ENCODE peak calls at places on chromosomes 3 and 15, in six cellular contexts. K is heart right ventricle, O is bronchial epithelial cell, L is body of pancreas, I is tibial artery, S is AG09309. C is an unnamed sample.

GRCh38 chr3:114929971-114930732 is 216.9 kb downstream of the ZBTB20 start:
- DNase-seq in K (no peak), O (peak; percentile 4), L (no peak), I (no peak), S (no peak), C (no peak)

GRCh38 chr3:67529337-67529736 is 125.1 kb downstream of the SUCLG2 start:
- DNase-seq in K (no peak), O (no peak), L (no peak), I (no peak), S (no peak), C (no peak)

GRCh38 chr3:126365351-126366274 is 8.4 kb upstream of the KLF15 start:
- DNase-seq in K (no peak), O (no peak), L (no peak), I (peak; percentile 50), S (no peak), C (no peak)

GRCh38 chr3:119596392-119596791 is 1.3 kb upstream of the PLA1A start:
- DNase-seq in K (no peak), O (no peak), L (no peak), I (no peak), S (no peak), C (no peak)

GRCh38 chr3:21979706-21980105 is 228.7 kb upstream of the ZNF385D start:
- DNase-seq in K (no peak), O (peak; percentile 74), L (no peak), I (no peak), S (no peak), C (peak; percentile 28)

GRCh38 chr3:31688847-31689246 is 156.1 kb downstream of the STT3B start:
- DNase-seq in K (no peak), O (no peak), L (no peak), I (no peak), S (no peak), C (no peak)

GRCh38 chr3:15300318-15301078 is 31.9 kb downstream of the SH3BP5 start:
- DNase-seq in K (no peak), O (peak; percentile 92), L (peak; percentile 46), I (peak; percentile 84), S (peak; percentile 50), C (peak; percentile 81)

GRCh38 chr15:90603893-90604292 is 74.2 kb downstream of the CRTC3 start:
- DNase-seq in K (peak; percentile 49), O (peak; percentile 15), L (peak; percentile 35), I (no peak), S (no peak), C (no peak)

GRCh38 chr3:51929420-51930003 is 12.2 kb downstream of the RRP9 start:
- DNase-seq in K (no peak), O (peak; percentile 14), L (no peak), I (no peak), S (no peak), C (no peak)

GRCh38 chr15:99704444-99704838 is 28.8 kb downstream of the LYSMD4 start:
- DNase-seq in K (no peak), O (peak; percentile 88), L (peak; percentile 79), I (no peak), S (peak; percentile 59), C (peak; percentile 65)

GRCh38 chr15:96325579-96326331 is 4.7 kb upstream of the NR2F2 start:
- DNase-seq in K (no peak), O (peak; percentile 66), L (no peak), I (no peak), S (no peak), C (no peak)

GRCh38 chr3:64827391-64827790 is 139.6 kb upstream of the ADAMTS9 start:
- DNase-seq in K (no peak), O (no peak), L (no peak), I (no peak), S (no peak), C (no peak)

GRCh38 chr3:41144631-41145030 is 54.7 kb upstream of the CTNNB1 start:
- DNase-seq in K (no peak), O (no peak), L (no peak), I (no peak), S (no peak), C (no peak)

GRCh38 chr15:44591326-44591725 is 54.4 kb downstream of the EIF3J start:
- DNase-seq in K (no peak), O (peak; percentile 43), L (no peak), I (no peak), S (no peak), C (no peak)

GRCh38 chr15:44580105-44580504 is 43.2 kb downstream of the EIF3J start:
- DNase-seq in K (no peak), O (peak; percentile 67), L (no peak), I (no peak), S (no peak), C (no peak)

GRCh38 chr15:44588541-44588940 is 51.6 kb downstream of the EIF3J start:
- DNase-seq in K (no peak), O (no peak), L (no peak), I (no peak), S (no peak), C (no peak)

GRCh38 chr15:44584162-44584749 is 47.3 kb downstream of the EIF3J start:
- DNase-seq in K (peak; percentile 38), O (peak; percentile 43), L (peak; percentile 31), I (no peak), S (no peak), C (no peak)

DNA sequence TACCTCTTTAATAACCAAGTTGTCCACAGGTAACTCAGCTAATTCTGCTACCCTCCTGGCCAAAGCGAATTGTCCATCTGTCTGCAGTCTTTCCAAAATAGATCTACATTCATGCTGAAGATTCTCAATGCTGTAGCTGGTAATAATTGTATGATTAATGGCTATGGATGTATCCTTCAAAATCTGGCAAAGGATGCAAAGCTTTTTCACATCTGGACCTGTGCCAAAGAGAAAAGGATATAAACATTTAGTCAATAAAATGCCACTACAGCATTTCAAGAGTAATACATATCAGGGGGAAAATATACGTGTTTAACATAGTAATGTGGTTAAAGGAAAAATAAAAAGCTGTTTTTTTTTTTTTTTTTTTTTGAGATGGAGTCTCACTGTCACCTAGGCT is 48.7 kb downstream of the EIF3J start:
- DNase-seq in K (no peak), O (no peak), L (no peak), I (no peak), S (no peak), C (no peak)
- H3K4me3 ChIP-seq in K (no peak overlapping the region), O (no peak overlapping the region), L (no peak overlapping the region), I (no peak overlapping the region), S (no peak overlapping the region), C (no peak overlapping the region)

GRCh38 chr15:70507772-70508351 is 255.5 kb downstream of the UACA start:
- DNase-seq in K (no peak), O (peak; percentile 98), L (peak; percentile 57), I (no peak), S (no peak), C (peak; percentile 68)

GRCh38 chr15:70505971-70506887 is 257.1 kb downstream of the UACA start:
- DNase-seq in K (no peak), O (no peak), L (no peak), I (no peak), S (no peak), C (no peak)

GRCh38 chr15:70510433-70510832 is 252.9 kb downstream of the UACA start:
- DNase-seq in K (no peak), O (no peak), L (no peak), I (no peak), S (no peak), C (no peak)

GRCh38 chr15:70509282-70510272 is 253.8 kb downstream of the UACA start:
- DNase-seq in K (no peak), O (peak; percentile 41), L (peak; percentile 69), I (no peak), S (no peak), C (no peak)

DNA sequence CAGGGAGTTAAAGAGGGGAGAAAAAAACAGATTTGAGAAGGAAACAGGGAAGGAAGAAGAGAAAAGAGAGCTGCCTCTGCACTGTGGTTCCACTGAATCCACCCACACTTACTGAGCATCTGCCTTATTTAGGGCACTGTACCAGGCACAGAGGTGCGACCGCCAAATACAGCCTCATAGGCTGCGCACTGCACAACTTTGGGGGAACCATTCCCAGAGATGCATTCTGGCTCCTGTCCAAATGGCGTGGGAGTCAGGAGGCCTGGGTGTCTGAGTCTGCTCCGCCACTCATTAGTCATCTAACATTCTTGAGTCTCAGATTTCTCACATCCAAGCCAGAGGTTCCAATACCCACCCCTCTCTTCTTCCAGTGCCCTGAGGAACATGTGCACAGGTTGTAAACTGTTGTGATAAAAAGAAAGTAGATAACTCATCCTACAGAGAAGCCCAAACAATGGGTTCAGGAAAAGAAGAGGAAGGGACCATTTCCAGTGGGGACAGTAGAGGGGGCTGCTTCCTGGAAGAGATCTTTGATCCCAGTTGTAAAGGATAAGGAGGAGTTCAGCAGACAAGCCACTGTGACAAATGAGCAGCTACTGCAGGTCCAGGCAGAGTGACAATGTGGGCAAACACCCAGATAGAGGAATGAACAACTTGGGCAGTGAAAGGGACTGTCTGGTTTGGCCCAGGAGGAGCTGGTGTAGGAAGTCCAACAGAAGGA is 254.6 kb downstream of the UACA start:
- DNase-seq in K (no peak), O (peak; percentile 95), L (peak; percentile 61), I (no peak), S (peak; percentile 57), C (peak; percentile 85)
- TF ChIP-seq CTCF in K (no peak), O (no peak), L (no peak), I (no peak), S (peak; percentile 21), C (no peak)

GRCh38 chr3:70309591-70309990 is 2.8 kb downstream of the MDFIC2 start:
- DNase-seq in K (no peak), O (no peak), L (no peak), I (no peak), S (no peak), C (no peak)

GRCh38 chr3:70308760-70309159 is 3.7 kb downstream of the MDFIC2 start:
- DNase-seq in K (no peak), O (peak; percentile 7), L (no peak), I (no peak), S (no peak), C (no peak)

GRCh38 chr3:70312336-70312735 is at the start of gene MDFIC2:
- DNase-seq in K (no peak), O (no peak), L (no peak), I (no peak), S (no peak), C (no peak)

DNA sequence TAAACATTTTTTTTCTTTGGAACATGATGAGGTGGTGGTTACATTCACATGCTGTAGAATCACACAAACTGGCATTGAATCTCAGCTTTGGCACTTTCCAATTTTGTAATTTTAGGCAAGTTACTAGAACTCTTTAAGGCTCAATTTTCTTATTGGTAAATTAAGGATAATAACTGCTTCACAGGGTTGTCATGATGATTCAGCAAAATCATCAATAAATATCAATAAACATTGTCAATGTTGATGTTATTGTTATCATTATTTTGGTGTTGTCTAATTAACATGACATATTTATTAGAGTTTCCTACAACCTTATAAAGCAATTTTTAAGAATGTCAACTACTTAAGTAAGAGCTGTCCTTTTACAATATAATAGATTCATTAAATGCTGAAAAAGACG is 1.6 kb downstream of the MDFIC2 start:
- DNase-seq in K (no peak), O (no peak), L (no peak), I (no peak), S (no peak), C (no peak)
- H3K4me3 ChIP-seq in K (no peak overlapping the region), O (no peak overlapping the region), L (no peak overlapping the region), I (no peak overlapping the region), S (no peak overlapping the region), C (no peak overlapping the region)

GRCh38 chr3:42578054-42578453 is 3.7 kb downstream of the SEC22C start:
- DNase-seq in K (no peak), O (no peak), L (no peak), I (no peak), S (no peak), C (no peak)

GRCh38 chr3:42581400-42581708 is 413 bp downstream of the SEC22C start:
- DNase-seq in K (no peak), O (peak; percentile 26), L (no peak), I (no peak), S (no peak), C (no peak)

GRCh38 chr3:42582474-42583070 is 805 bp upstream of the SEC22C start:
- DNase-seq in K (no peak), O (no peak), L (no peak), I (no peak), S (no peak), C (no peak)

GRCh38 chr3:42581709-42582473 is at the start of gene SEC22C:
- DNase-seq in K (peak; percentile 95), O (peak; percentile 84), L (peak; percentile 97), I (peak; percentile 97), S (peak; percentile 45), C (peak; percentile 65)
- TF ChIP-seq CTCF in K (peak; percentile 39), O (peak; percentile 26), L (peak; percentile 38), I (no peak), S (peak; percentile 29), C (no peak)

C was measured in kidney epithelial cell.